ENCODE peak calls at places on chromosomes 1 and 21, in nine cellular contexts. One of them, this sample, is unnamed.

GRCh38 chr1:26036756-26037281 is 9.1 kb downstream of the SLC30A2 start:
- DNase-seq in mammary epithelial cell: no peak
- DNase-seq in fibroblast of lung: no peak
- DNase-seq in heart right ventricle: no peak
- DNase-seq in MG63: no peak
- DNase-seq in ascending aorta: no peak
- DNase-seq in PC-3: no peak
- DNase-seq in AG04450: no peak
- DNase-seq in tibial nerve: no peak
- DNase-seq in this sample: no peak

GRCh38 chr1:2413495-2414296 is 1.3 kb upstream of the PEX10 start:
- DNase-seq in mammary epithelial cell: no peak
- DNase-seq in fibroblast of lung: no peak
- DNase-seq in heart right ventricle: no peak
- DNase-seq in MG63: no peak
- DNase-seq in ascending aorta: no peak
- DNase-seq in PC-3: peak; percentile 27
- DNase-seq in AG04450: no peak
- DNase-seq in tibial nerve: no peak
- DNase-seq in this sample: peak; percentile 61

GRCh38 chr1:112296908-112297307 is 99.1 kb upstream of the CTTNBP2NL start:
- DNase-seq in mammary epithelial cell: no peak
- DNase-seq in fibroblast of lung: peak; percentile 11
- DNase-seq in heart right ventricle: no peak
- DNase-seq in MG63: no peak
- DNase-seq in ascending aorta: no peak
- DNase-seq in PC-3: peak; percentile 5
- DNase-seq in AG04450: peak; percentile 36
- DNase-seq in tibial nerve: no peak
- DNase-seq in this sample: no peak

GRCh38 chr1:25738507-25738906 is 61.5 kb upstream of the SELENON start:
- DNase-seq in mammary epithelial cell: no peak
- DNase-seq in fibroblast of lung: no peak
- DNase-seq in heart right ventricle: no peak
- DNase-seq in MG63: no peak
- DNase-seq in ascending aorta: no peak
- DNase-seq in PC-3: no peak
- DNase-seq in AG04450: no peak
- DNase-seq in tibial nerve: no peak
- DNase-seq in this sample: no peak

GRCh38 chr1:234933475-234933874 is 195.2 kb downstream of the TOMM20 start:
- DNase-seq in mammary epithelial cell: peak; percentile 30
- DNase-seq in fibroblast of lung: peak; percentile 74
- DNase-seq in heart right ventricle: peak; percentile 58
- DNase-seq in MG63: peak; percentile 86
- DNase-seq in ascending aorta: peak; percentile 45
- DNase-seq in PC-3: peak; percentile 70
- DNase-seq in AG04450: no peak
- DNase-seq in tibial nerve: no peak
- DNase-seq in this sample: no peak

GRCh38 chr1:183323849-183324683 is 94.1 kb downstream of the NMNAT2 start:
- DNase-seq in mammary epithelial cell: no peak
- DNase-seq in fibroblast of lung: peak; percentile 5
- DNase-seq in heart right ventricle: no peak
- DNase-seq in MG63: no peak
- DNase-seq in ascending aorta: no peak
- DNase-seq in PC-3: peak; percentile 78
- DNase-seq in AG04450: no peak
- DNase-seq in tibial nerve: no peak
- DNase-seq in this sample: no peak

GRCh38 chr1:7407980-7408770 is 362.9 kb upstream of the VAMP3 start:
- DNase-seq in mammary epithelial cell: no peak
- DNase-seq in fibroblast of lung: no peak
- DNase-seq in heart right ventricle: peak; percentile 1
- DNase-seq in MG63: no peak
- DNase-seq in ascending aorta: no peak
- DNase-seq in PC-3: no peak
- DNase-seq in AG04450: no peak
- DNase-seq in tibial nerve: no peak
- DNase-seq in this sample: no peak

GRCh38 chr1:47183308-47184089 is 6.3 kb downstream of the PDZK1IP1 start:
- DNase-seq in mammary epithelial cell: no peak
- DNase-seq in fibroblast of lung: no peak
- DNase-seq in heart right ventricle: no peak
- DNase-seq in MG63: no peak
- DNase-seq in ascending aorta: no peak
- DNase-seq in PC-3: no peak
- DNase-seq in AG04450: no peak
- DNase-seq in tibial nerve: no peak
- DNase-seq in this sample: no peak

GRCh38 chr1:224534731-224535130 is 81.4 kb upstream of the CNIH3 start:
- DNase-seq in mammary epithelial cell: no peak
- DNase-seq in fibroblast of lung: no peak
- DNase-seq in heart right ventricle: no peak
- DNase-seq in MG63: no peak
- DNase-seq in ascending aorta: no peak
- DNase-seq in PC-3: no peak
- DNase-seq in AG04450: no peak
- DNase-seq in tibial nerve: no peak
- DNase-seq in this sample: no peak

GRCh38 chr1:31707711-31708110 is 3.9 kb upstream of the COL16A1 start:
- DNase-seq in mammary epithelial cell: peak; percentile 61
- DNase-seq in fibroblast of lung: peak; percentile 92
- DNase-seq in heart right ventricle: peak; percentile 43
- DNase-seq in MG63: peak; percentile 85
- DNase-seq in ascending aorta: no peak
- DNase-seq in PC-3: peak; percentile 35
- DNase-seq in AG04450: no peak
- DNase-seq in tibial nerve: no peak
- DNase-seq in this sample: no peak

GRCh38 chr1:16248603-16249534 is 11.9 kb upstream of the CPLANE2 start:
- DNase-seq in mammary epithelial cell: peak; percentile 71
- DNase-seq in fibroblast of lung: peak; percentile 85
- DNase-seq in heart right ventricle: peak; percentile 71
- DNase-seq in MG63: peak; percentile 76
- DNase-seq in ascending aorta: no peak
- DNase-seq in PC-3: peak; percentile 80
- DNase-seq in AG04450: peak; percentile 58
- DNase-seq in tibial nerve: peak; percentile 86
- DNase-seq in this sample: peak; percentile 44

GRCh38 chr21:9758888-9759287 is 762.5 kb upstream of the TPTE start:
- DNase-seq in mammary epithelial cell: no peak
- DNase-seq in fibroblast of lung: no peak
- DNase-seq in heart right ventricle: no peak
- DNase-seq in MG63: no peak
- DNase-seq in ascending aorta: no peak
- DNase-seq in PC-3: no peak
- DNase-seq in AG04450: no peak
- DNase-seq in tibial nerve: no peak
- DNase-seq in this sample: no peak

GRCh38 chr21:9756677-9757076 is 764.7 kb upstream of the TPTE start:
- DNase-seq in mammary epithelial cell: no peak
- DNase-seq in fibroblast of lung: no peak
- DNase-seq in heart right ventricle: no peak
- DNase-seq in MG63: no peak
- DNase-seq in ascending aorta: no peak
- DNase-seq in PC-3: no peak
- DNase-seq in AG04450: no peak
- DNase-seq in tibial nerve: no peak
- DNase-seq in this sample: no peak

GRCh38 chr21:9753943-9754342 is 767.4 kb upstream of the TPTE start:
- DNase-seq in mammary epithelial cell: no peak
- DNase-seq in fibroblast of lung: no peak
- DNase-seq in heart right ventricle: no peak
- DNase-seq in MG63: no peak
- DNase-seq in ascending aorta: no peak
- DNase-seq in PC-3: no peak
- DNase-seq in AG04450: no peak
- DNase-seq in tibial nerve: no peak
- DNase-seq in this sample: no peak

GRCh38 chr21:9758141-9758540 is 763.2 kb upstream of the TPTE start:
- DNase-seq in mammary epithelial cell: no peak
- DNase-seq in fibroblast of lung: no peak
- DNase-seq in heart right ventricle: no peak
- DNase-seq in MG63: no peak
- DNase-seq in ascending aorta: no peak
- DNase-seq in PC-3: no peak
- DNase-seq in AG04450: no peak
- DNase-seq in tibial nerve: no peak
- DNase-seq in this sample: no peak

DNA sequence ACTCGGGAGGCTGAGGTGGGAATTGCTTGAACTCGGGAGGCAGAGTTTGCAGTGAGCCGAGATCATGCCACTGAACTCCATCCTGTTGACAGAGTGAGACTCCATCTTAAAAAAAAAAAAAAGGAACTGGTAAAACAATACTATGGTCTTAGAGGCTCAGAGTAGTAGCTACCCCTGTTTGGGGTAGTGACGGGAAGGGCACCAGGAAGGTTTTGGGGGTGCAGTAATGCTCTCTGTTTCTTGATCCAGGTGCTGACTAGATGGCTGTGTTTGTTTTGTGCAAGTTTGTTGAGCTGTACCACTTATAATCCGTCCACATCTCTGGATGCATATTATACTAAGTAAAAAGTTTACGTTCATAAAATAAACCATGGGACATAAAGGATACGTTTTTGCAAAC is 765.8 kb upstream of the TPTE start:
- DNase-seq in mammary epithelial cell: no peak
- DNase-seq in fibroblast of lung: no peak
- DNase-seq in heart right ventricle: no peak
- DNase-seq in MG63: no peak
- DNase-seq in ascending aorta: no peak
- DNase-seq in PC-3: no peak
- DNase-seq in AG04450: no peak
- DNase-seq in tibial nerve: no peak
- DNase-seq in this sample: no peak
- H3K9me3 ChIP-seq in mammary epithelial cell: peaks cover 73% of the 10 kb centered on the region
- H3K9me3 ChIP-seq in fibroblast of lung: peaks cover 4% of the 10 kb centered on the region
- H3K9me3 ChIP-seq in heart right ventricle: no peaks in the 10 kb centered on the region
- H3K9me3 ChIP-seq in MG63: no peaks in the 10 kb centered on the region
- H3K9me3 ChIP-seq in ascending aorta: no peaks in the 10 kb centered on the region
- H3K9me3 ChIP-seq in PC-3: peaks cover 42% of the 10 kb centered on the region
- H3K9me3 ChIP-seq in AG04450: peaks cover 61% of the 10 kb centered on the region
- H3K9me3 ChIP-seq in tibial nerve: peaks cover 22% of the 10 kb centered on the region
- H3K9me3 ChIP-seq in this sample: peaks cover 31% of the 10 kb centered on the region

GRCh38 chr1:201282931-201283829 is at the start of gene PKP1:
- DNase-seq in mammary epithelial cell: peak; percentile 89
- DNase-seq in fibroblast of lung: peak; percentile 45
- DNase-seq in heart right ventricle: no peak
- DNase-seq in MG63: peak; percentile 62
- DNase-seq in ascending aorta: no peak
- DNase-seq in PC-3: peak; percentile 100
- DNase-seq in AG04450: no peak
- DNase-seq in tibial nerve: no peak
- DNase-seq in this sample: no peak
- H3K4me3 ChIP-seq in mammary epithelial cell: peak within 1 kb of the TSS; percentile 79
- H3K4me3 ChIP-seq in fibroblast of lung: peak within 1 kb of the TSS; percentile 34
- H3K4me3 ChIP-seq in heart right ventricle: no peak within 1 kb of the TSS
- H3K4me3 ChIP-seq in MG63: no peak within 1 kb of the TSS
- H3K4me3 ChIP-seq in ascending aorta: peak within 1 kb of the TSS; percentile 39
- H3K4me3 ChIP-seq in PC-3: peak within 1 kb of the TSS; percentile 79
- H3K4me3 ChIP-seq in AG04450: peak within 1 kb of the TSS; percentile 37
- H3K4me3 ChIP-seq in tibial nerve: no peak within 1 kb of the TSS
- H3K4me3 ChIP-seq in this sample: no peak within 1 kb of the TSS

GRCh38 chr1:12619396-12620141 is 1.6 kb upstream of the DHRS3 start:
- DNase-seq in mammary epithelial cell: peak; percentile 73
- DNase-seq in fibroblast of lung: peak; percentile 80
- DNase-seq in heart right ventricle: peak; percentile 90
- DNase-seq in MG63: peak; percentile 83
- DNase-seq in ascending aorta: peak; percentile 58
- DNase-seq in PC-3: peak; percentile 88
- DNase-seq in AG04450: peak; percentile 77
- DNase-seq in tibial nerve: peak; percentile 93
- DNase-seq in this sample: peak; percentile 82

GRCh38 chr1:12620142-12620865 is 2.3 kb upstream of the DHRS3 start:
- DNase-seq in mammary epithelial cell: no peak
- DNase-seq in fibroblast of lung: peak; percentile 50
- DNase-seq in heart right ventricle: no peak
- DNase-seq in MG63: no peak
- DNase-seq in ascending aorta: no peak
- DNase-seq in PC-3: peak; percentile 52
- DNase-seq in AG04450: no peak
- DNase-seq in tibial nerve: no peak
- DNase-seq in this sample: no peak

GRCh38 chr1:12622506-12622905 is 4.5 kb upstream of the DHRS3 start:
- DNase-seq in mammary epithelial cell: no peak
- DNase-seq in fibroblast of lung: no peak
- DNase-seq in heart right ventricle: no peak
- DNase-seq in MG63: no peak
- DNase-seq in ascending aorta: no peak
- DNase-seq in PC-3: no peak
- DNase-seq in AG04450: no peak
- DNase-seq in tibial nerve: no peak
- DNase-seq in this sample: no peak

GRCh38 chr1:12621346-12622320 is 3.6 kb upstream of the DHRS3 start:
- DNase-seq in mammary epithelial cell: no peak
- DNase-seq in fibroblast of lung: peak; percentile 46
- DNase-seq in heart right ventricle: peak; percentile 48
- DNase-seq in MG63: no peak
- DNase-seq in ascending aorta: no peak
- DNase-seq in PC-3: no peak
- DNase-seq in AG04450: no peak
- DNase-seq in tibial nerve: no peak
- DNase-seq in this sample: no peak

DNA sequence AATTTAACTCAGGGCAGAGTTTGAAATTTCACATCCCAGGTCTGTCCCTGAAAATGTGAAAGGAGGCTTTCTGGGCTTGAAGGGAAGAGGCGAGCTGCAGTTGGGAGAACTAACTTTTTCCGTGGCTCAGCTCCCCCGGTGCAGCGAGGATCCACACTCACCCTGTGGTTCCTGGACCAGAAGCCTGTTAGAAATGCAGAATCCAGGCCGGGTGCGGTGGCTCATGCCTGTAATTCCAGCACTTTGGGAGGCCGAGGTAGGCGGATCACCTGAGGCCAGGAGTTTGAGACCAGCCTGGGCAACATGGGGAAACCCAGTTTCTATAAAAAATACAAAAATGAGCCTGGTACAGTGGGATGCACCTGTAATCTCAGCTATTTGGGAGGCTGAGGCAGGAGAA is 2.9 kb upstream of the DHRS3 start:
- DNase-seq in mammary epithelial cell: no peak
- DNase-seq in fibroblast of lung: no peak
- DNase-seq in heart right ventricle: no peak
- DNase-seq in MG63: no peak
- DNase-seq in ascending aorta: no peak
- DNase-seq in PC-3: no peak
- DNase-seq in AG04450: no peak
- DNase-seq in tibial nerve: no peak
- DNase-seq in this sample: no peak
- H3K27me3 ChIP-seq in mammary epithelial cell: no peaks in the 10 kb centered on the region
- H3K27me3 ChIP-seq in fibroblast of lung: no peaks in the 10 kb centered on the region
- H3K27me3 ChIP-seq in heart right ventricle: no peaks in the 10 kb centered on the region
- H3K27me3 ChIP-seq in MG63: no peaks in the 10 kb centered on the region
- H3K27me3 ChIP-seq in ascending aorta: no peaks in the 10 kb centered on the region
- H3K27me3 ChIP-seq in PC-3: no peaks in the 10 kb centered on the region
- H3K27me3 ChIP-seq in AG04450: peaks cover 9% of the 10 kb centered on the region
- H3K27me3 ChIP-seq in tibial nerve: no peaks in the 10 kb centered on the region
- H3K27me3 ChIP-seq in this sample: no peaks in the 10 kb centered on the region

DNA sequence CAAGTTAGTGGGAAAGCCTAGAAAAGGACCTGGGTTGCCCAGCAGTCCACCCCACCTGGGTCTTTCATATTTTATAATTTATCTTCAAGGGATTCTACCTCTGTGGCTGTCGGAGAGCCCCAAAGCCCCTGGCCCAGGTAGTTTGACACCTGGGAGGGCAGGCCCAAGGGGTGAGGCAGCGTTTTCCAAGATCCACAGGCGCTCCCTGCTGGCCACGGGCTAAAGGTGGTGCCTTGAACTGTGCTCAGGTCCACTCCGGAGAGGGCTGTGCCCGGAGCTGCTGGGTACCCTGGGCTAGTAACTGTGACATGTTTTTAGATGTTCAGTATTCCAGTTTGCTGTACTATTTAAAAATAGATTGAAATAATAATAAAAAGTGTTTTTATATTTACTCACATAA is 37.2 kb upstream of the CRNN start:
- DNase-seq in mammary epithelial cell: no peak
- DNase-seq in fibroblast of lung: no peak
- DNase-seq in heart right ventricle: no peak
- DNase-seq in MG63: no peak
- DNase-seq in ascending aorta: no peak
- DNase-seq in PC-3: peak; percentile 28
- DNase-seq in AG04450: no peak
- DNase-seq in tibial nerve: no peak
- DNase-seq in this sample: no peak
- H3K9me3 ChIP-seq in mammary epithelial cell: no peaks in the 10 kb centered on the region
- H3K9me3 ChIP-seq in fibroblast of lung: no peaks in the 10 kb centered on the region
- H3K9me3 ChIP-seq in heart right ventricle: no peaks in the 10 kb centered on the region
- H3K9me3 ChIP-seq in MG63: no peaks in the 10 kb centered on the region
- H3K9me3 ChIP-seq in ascending aorta: no peaks in the 10 kb centered on the region
- H3K9me3 ChIP-seq in PC-3: no peaks in the 10 kb centered on the region
- H3K9me3 ChIP-seq in AG04450: no peaks in the 10 kb centered on the region
- H3K9me3 ChIP-seq in tibial nerve: no peaks in the 10 kb centered on the region
- H3K9me3 ChIP-seq in this sample: no peaks in the 10 kb centered on the region